ENCODE peak calls at places on chromosomes 13 and 19, in four cellular contexts. One of them, this sample, is unnamed.

GRCh38 chr13:41196620-41197019 is 2.3 kb upstream of the KBTBD7 start:
- DNase-seq in activated naive CD4-positive, alpha-beta T cell treated with anti-CD3 and anti-CD28 coated beads, Interleukin-2, amount 50 U/mL, for 16 hours: no peak
- DNase-seq in hypothalamus: no peak
- DNase-seq in stimulated activated CD8-positive, alpha-beta memory T cell treated with anti-CD3 and anti-CD28 coated beads, Interleukin-7, amount 100 ng/mL, for 1 hour: no peak
- DNase-seq in this sample: no peak

GRCh38 chr13:21663197-21663596 is 7.7 kb upstream of the FGF9 start:
- DNase-seq in activated naive CD4-positive, alpha-beta T cell treated with anti-CD3 and anti-CD28 coated beads, Interleukin-2, amount 50 U/mL, for 16 hours: no peak
- DNase-seq in hypothalamus: no peak
- DNase-seq in stimulated activated CD8-positive, alpha-beta memory T cell treated with anti-CD3 and anti-CD28 coated beads, Interleukin-7, amount 100 ng/mL, for 1 hour: no peak
- DNase-seq in this sample: no peak

GRCh38 chr19:18415177-18415867 is 3.9 kb upstream of the SSBP4 start:
- DNase-seq in activated naive CD4-positive, alpha-beta T cell treated with anti-CD3 and anti-CD28 coated beads, Interleukin-2, amount 50 U/mL, for 16 hours: no peak
- DNase-seq in hypothalamus: no peak
- DNase-seq in stimulated activated CD8-positive, alpha-beta memory T cell treated with anti-CD3 and anti-CD28 coated beads, Interleukin-7, amount 100 ng/mL, for 1 hour: no peak
- DNase-seq in this sample: peak

GRCh38 chr13:44710576-44710975 is 134.4 kb upstream of the TSC22D1 start:
- DNase-seq in activated naive CD4-positive, alpha-beta T cell treated with anti-CD3 and anti-CD28 coated beads, Interleukin-2, amount 50 U/mL, for 16 hours: no peak
- DNase-seq in hypothalamus: no peak
- DNase-seq in stimulated activated CD8-positive, alpha-beta memory T cell treated with anti-CD3 and anti-CD28 coated beads, Interleukin-7, amount 100 ng/mL, for 1 hour: no peak
- DNase-seq in this sample: peak

GRCh38 chr19:35107541-35107939 is 8.1 kb upstream of the FXYD3 start:
- DNase-seq in activated naive CD4-positive, alpha-beta T cell treated with anti-CD3 and anti-CD28 coated beads, Interleukin-2, amount 50 U/mL, for 16 hours: no peak
- DNase-seq in hypothalamus: peak
- DNase-seq in stimulated activated CD8-positive, alpha-beta memory T cell treated with anti-CD3 and anti-CD28 coated beads, Interleukin-7, amount 100 ng/mL, for 1 hour: no peak
- DNase-seq in this sample: peak

GRCh38 chr13:101514695-101515275 is 62.3 kb downstream of the ITGBL1 start:
- DNase-seq in activated naive CD4-positive, alpha-beta T cell treated with anti-CD3 and anti-CD28 coated beads, Interleukin-2, amount 50 U/mL, for 16 hours: no peak
- DNase-seq in hypothalamus: no peak
- DNase-seq in stimulated activated CD8-positive, alpha-beta memory T cell treated with anti-CD3 and anti-CD28 coated beads, Interleukin-7, amount 100 ng/mL, for 1 hour: no peak
- DNase-seq in this sample: peak

GRCh38 chr13:46160474-46161066 is 21.4 kb downstream of the LCP1 start:
- DNase-seq in activated naive CD4-positive, alpha-beta T cell treated with anti-CD3 and anti-CD28 coated beads, Interleukin-2, amount 50 U/mL, for 16 hours: no peak
- DNase-seq in hypothalamus: no peak
- DNase-seq in stimulated activated CD8-positive, alpha-beta memory T cell treated with anti-CD3 and anti-CD28 coated beads, Interleukin-7, amount 100 ng/mL, for 1 hour: no peak
- DNase-seq in this sample: peak

GRCh38 chr19:13022859-13023636 is 27.8 kb downstream of the NFIX start:
- DNase-seq in activated naive CD4-positive, alpha-beta T cell treated with anti-CD3 and anti-CD28 coated beads, Interleukin-2, amount 50 U/mL, for 16 hours: no peak
- DNase-seq in hypothalamus: peak
- DNase-seq in stimulated activated CD8-positive, alpha-beta memory T cell treated with anti-CD3 and anti-CD28 coated beads, Interleukin-7, amount 100 ng/mL, for 1 hour: no peak
- DNase-seq in this sample: peak

GRCh38 chr13:24719139-24719538 is 38.9 kb downstream of the ATP12A start:
- DNase-seq in activated naive CD4-positive, alpha-beta T cell treated with anti-CD3 and anti-CD28 coated beads, Interleukin-2, amount 50 U/mL, for 16 hours: no peak
- DNase-seq in hypothalamus: no peak
- DNase-seq in stimulated activated CD8-positive, alpha-beta memory T cell treated with anti-CD3 and anti-CD28 coated beads, Interleukin-7, amount 100 ng/mL, for 1 hour: no peak
- DNase-seq in this sample: no peak

GRCh38 chr19:900302-901111 is 7.2 kb downstream of the RNU6-9 start:
- DNase-seq in activated naive CD4-positive, alpha-beta T cell treated with anti-CD3 and anti-CD28 coated beads, Interleukin-2, amount 50 U/mL, for 16 hours: no peak
- DNase-seq in hypothalamus: no peak
- DNase-seq in stimulated activated CD8-positive, alpha-beta memory T cell treated with anti-CD3 and anti-CD28 coated beads, Interleukin-7, amount 100 ng/mL, for 1 hour: no peak
- DNase-seq in this sample: no peak